ENCODE peak calls at places on chromosomes 5 and 9, in eight cellular contexts. V is astrocyte of the spinal cord, Z is coronary artery, O is Calu3, A is HFF-Myc, N is endothelial cell, W is mucosa of descending colon, E is NB4. M is an unnamed sample.
A peak's percentile ranks its signal among the peaks of the same experiment; 100 is the strongest.

GRCh38 chr9:138123086-138123485 is 245.5 kb downstream of the CACNA1B start:
- DNase-seq in V (no peak), Z (no peak), O (no peak), A (no peak), N (no peak), W (no peak), E (no peak), M (no peak)

GRCh38 chr5:144549580-144549979 is 378.9 kb downstream of the KCTD16 start:
- DNase-seq in V (peak; percentile 73), Z (no peak), O (no peak), A (no peak), N (no peak), W (no peak), E (no peak), M (no peak)

GRCh38 chr5:54021413-54022155 is 288.8 kb downstream of the ARL15 start:
- DNase-seq in V (peak; percentile 19), Z (no peak), O (no peak), A (no peak), N (no peak), W (no peak), E (peak; percentile 66), M (no peak)

GRCh38 chr9:136198605-136199083 is 6.3 kb downstream of the LHX3 start:
- DNase-seq in V (no peak), Z (no peak), O (no peak), A (no peak), N (no peak), W (no peak), E (no peak), M (no peak)

GRCh38 chr9:84374516-84374915 is 34.0 kb upstream of the SLC28A3 start:
- DNase-seq in V (no peak), Z (no peak), O (no peak), A (no peak), N (no peak), W (no peak), E (no peak), M (no peak)

GRCh38 chr5:131170540-131171275 is at the start of gene LYRM7:
- DNase-seq in V (peak; percentile 99), Z (peak; percentile 98), O (peak; percentile 97), A (peak; percentile 99), N (peak; percentile 90), W (peak; percentile 93), E (peak; percentile 99), M (peak; percentile 39)

GRCh38 chr9:127213859-127214258 is 50.7 kb upstream of the GARNL3 start:
- DNase-seq in V (no peak), Z (no peak), O (no peak), A (peak; percentile 37), N (no peak), W (no peak), E (no peak), M (no peak)

GRCh38 chr5:51486158-51486557 is 102.9 kb downstream of the ISL1 start:
- DNase-seq in V (no peak), Z (no peak), O (no peak), A (no peak), N (no peak), W (no peak), E (no peak), M (no peak)

GRCh38 chr9:130446111-130446861 is 1.5 kb downstream of the ASS1 start:
- DNase-seq in V (peak; percentile 90), Z (peak; percentile 88), O (no peak), A (peak; percentile 70), N (no peak), W (peak; percentile 71), E (peak; percentile 91), M (no peak)

GRCh38 chr5:19498852-19499251 is 489.1 kb downstream of the CDH18 start:
- DNase-seq in V (no peak), Z (no peak), O (no peak), A (no peak), N (no peak), W (no peak), E (no peak), M (no peak)

GRCh38 chr5:149217096-149217801 is 54.4 kb upstream of the AFAP1L1 start:
- DNase-seq in V (no peak), Z (no peak), O (no peak), A (no peak), N (no peak), W (no peak), E (no peak), M (no peak)

GRCh38 chr5:56159521-56159947 is 73.6 kb downstream of the ANKRD55 start:
- DNase-seq in V (no peak), Z (no peak), O (no peak), A (no peak), N (no peak), W (no peak), E (peak; percentile 53), M (no peak)

GRCh38 chr9:76810377-76810957 is 46.2 kb downstream of the PCA3 start:
- DNase-seq in V (peak; percentile 69), Z (no peak), O (peak; percentile 45), A (peak; percentile 43), N (peak; percentile 54), W (no peak), E (peak; percentile 67), M (no peak)

GRCh38 chr5:10854526-10855277 is 93.7 kb upstream of the DAP start:
- DNase-seq in V (no peak), Z (no peak), O (no peak), A (no peak), N (no peak), W (no peak), E (peak; percentile 96), M (no peak)

GRCh38 chr5:78758169-78758839 is 109.7 kb upstream of the LHFPL2 start:
- DNase-seq in V (peak; percentile 18), Z (no peak), O (no peak), A (no peak), N (no peak), W (no peak), E (no peak), M (no peak)

DNA sequence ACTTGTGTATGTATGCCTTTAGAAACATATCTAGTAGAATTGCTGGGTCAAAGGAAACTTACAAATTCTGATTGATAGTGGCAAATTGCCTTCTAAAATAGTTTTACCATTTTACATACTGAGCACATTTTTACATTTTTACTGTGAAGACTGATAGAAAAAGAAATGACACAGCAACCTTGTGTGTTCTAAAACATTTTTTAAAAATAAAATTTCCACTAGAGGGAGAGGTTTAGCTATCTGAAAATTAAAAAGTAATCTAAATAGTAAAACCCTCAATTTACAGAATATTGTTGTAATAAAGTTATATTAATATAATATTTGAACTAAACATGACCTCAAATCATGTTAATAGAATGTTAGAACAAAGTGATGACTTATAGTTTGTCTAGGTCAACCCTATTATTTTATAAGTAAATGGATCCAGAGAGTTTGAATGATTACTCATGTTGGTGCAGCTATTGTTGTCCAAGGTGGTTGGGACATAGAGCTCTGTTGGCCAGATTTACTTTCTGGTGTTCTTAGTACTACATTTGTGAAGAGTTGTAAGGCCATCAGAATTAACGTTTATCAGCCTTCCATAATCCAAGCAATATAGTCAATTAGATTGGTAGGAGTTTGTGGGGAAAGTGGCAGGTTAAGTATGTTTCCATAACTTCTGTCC is 17.2 kb downstream of the CENPP start:
- DNase-seq in V (peak; percentile 36), Z (no peak), O (no peak), A (no peak), N (no peak), W (no peak), E (no peak), M (no peak)
- TF ChIP-seq CTCF in V (peak; percentile 3), Z (no peak), O (no peak), A (no peak), N (no peak), W (no peak), E (no peak), M (no peak)

GRCh38 chr9:114263853-114264510 is 58.9 kb upstream of the ORM1 start:
- DNase-seq in V (peak; percentile 31), Z (no peak), O (peak; percentile 9), A (no peak), N (peak; percentile 20), W (no peak), E (no peak), M (no peak)
- TF ChIP-seq CTCF in V (peak; percentile 56), Z (no peak), O (no peak), A (peak; percentile 40), N (no peak), W (no peak), E (no peak), M (peak; percentile 35)

DNA sequence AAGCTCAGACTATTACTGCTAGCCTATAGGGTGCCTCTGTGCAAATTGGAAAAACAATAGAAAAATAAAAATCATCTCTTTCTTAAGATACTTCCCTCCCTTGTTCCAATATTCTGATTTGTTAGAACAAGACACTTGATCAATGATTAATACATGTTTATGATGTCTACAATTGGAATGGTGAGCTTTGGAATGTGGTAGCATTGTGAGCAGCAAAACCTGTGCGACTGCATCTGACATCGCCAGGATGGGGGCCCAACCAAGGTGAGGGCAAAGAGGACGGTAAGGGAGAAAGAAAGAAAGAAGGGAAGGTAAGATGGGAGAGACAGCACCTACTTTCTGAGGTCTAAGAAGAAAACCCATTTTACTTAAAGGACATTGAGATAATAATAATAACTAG is 183.0 kb upstream of the TRIM32 start:
- DNase-seq in V (no peak), Z (no peak), O (no peak), A (no peak), N (no peak), W (no peak), E (no peak), M (no peak)
- TF ChIP-seq CTCF in V (no peak), Z (no peak), O (no peak), A (no peak), N (no peak), W (no peak), E (no peak), M (no peak)

GRCh38 chr9:79482078-79482477 is 89.7 kb upstream of the TLE4 start:
- DNase-seq in V (peak; percentile 38), Z (no peak), O (no peak), A (no peak), N (no peak), W (no peak), E (no peak), M (no peak)

GRCh38 chr9:79473704-79474103 is 98.1 kb upstream of the TLE4 start:
- DNase-seq in V (no peak), Z (no peak), O (no peak), A (no peak), N (no peak), W (no peak), E (no peak), M (no peak)

GRCh38 chr9:79477241-79477830 is 94.4 kb upstream of the TLE4 start:
- DNase-seq in V (peak; percentile 18), Z (no peak), O (no peak), A (no peak), N (no peak), W (no peak), E (no peak), M (no peak)

GRCh38 chr9:79480639-79481038 is 91.1 kb upstream of the TLE4 start:
- DNase-seq in V (no peak), Z (no peak), O (no peak), A (no peak), N (no peak), W (no peak), E (no peak), M (no peak)

GRCh38 chr9:79477955-79478751 is 93.6 kb upstream of the TLE4 start:
- DNase-seq in V (peak; percentile 24), Z (no peak), O (no peak), A (no peak), N (peak; percentile 46), W (no peak), E (peak; percentile 35), M (no peak)
- TF ChIP-seq CTCF in V (peak; percentile 67), Z (no peak), O (no peak), A (peak; percentile 65), N (no peak), W (no peak), E (peak; percentile 44), M (peak; percentile 41)

GRCh38 chr5:126234563-126235195 is 188.5 kb upstream of the GRAMD2B start:
- DNase-seq in V (peak; percentile 28), Z (no peak), O (peak; percentile 54), A (peak; percentile 6), N (peak; percentile 45), W (no peak), E (peak; percentile 32), M (no peak)
- TF ChIP-seq CTCF in V (peak; percentile 89), Z (no peak), O (peak; percentile 59), A (peak; percentile 76), N (peak; percentile 71), W (peak; percentile 36), E (peak; percentile 84), M (peak; percentile 86)

M was measured in D721Med.